ENCODE peak calls at places on chromosomes 12 and 14, in six cellular contexts. C, Q, B, J, H and X are unnamed samples.

GRCh38 chr14:60327447-60328331 is 78.7 kb downstream of the PPM1A start:
- DNase-seq in H (no peak), J (peak), Q (no peak), C (peak), B (no peak), X (peak)

GRCh38 chr12:106249411-106250135 is 1.8 kb upstream of the CKAP4 start:
- DNase-seq in J (peak), B (no peak), H (no peak), Q (no peak), C (peak), X (peak)

GRCh38 chr14:51554953-51555352 is 96.8 kb upstream of the FRMD6 start:
- DNase-seq in J (no peak), C (no peak), B (no peak), Q (no peak), H (no peak), X (no peak)

GRCh38 chr14:90592655-90593054 is 195.8 kb downstream of the CALM1 start:
- DNase-seq in Q (no peak), H (no peak), C (no peak), B (no peak), J (no peak), X (no peak)

GRCh38 chr12:68042212-68042699 is 53.0 kb downstream of the IFNG-AS1 start:
- DNase-seq in H (peak), Q (no peak), J (no peak), B (no peak), C (peak), X (no peak)

GRCh38 chr12:27680638-27681037 is 15.6 kb upstream of the REP15 start:
- DNase-seq in C (no peak), B (no peak), H (no peak), J (no peak), Q (no peak), X (no peak)

GRCh38 chr14:102776761-102777710 is at the start of gene TRAF3:
- DNase-seq in H (no peak), Q (peak), J (peak), C (no peak), B (no peak), X (peak)

GRCh38 chr14:53542692-53543091 is 389.6 kb upstream of the DDHD1 start:
- DNase-seq in B (no peak), H (peak), J (no peak), C (no peak), Q (no peak), X (no peak)

GRCh38 chr14:104433401-104434213 is 146.0 kb upstream of the C14orf180 start:
- DNase-seq in C (no peak), H (no peak), J (no peak), Q (no peak), B (no peak), X (peak)

GRCh38 chr14:28666961-28667360 is 99.6 kb upstream of the FOXG1 start:
- DNase-seq in H (no peak), C (no peak), J (no peak), Q (no peak), B (no peak), X (no peak)

GRCh38 chr12:19988457-19988856 is 379.9 kb upstream of the PDE3A start:
- DNase-seq in Q (no peak), C (no peak), B (no peak), H (no peak), J (no peak), X (no peak)

GRCh38 chr12:124487065-124487833 is 80.2 kb downstream of the NCOR2 start:
- DNase-seq in H (no peak), J (no peak), C (no peak), B (no peak), Q (peak), X (no peak)

GRCh38 chr12:2387051-2387834 is 334.5 kb downstream of the CACNA1C start:
- DNase-seq in Q (no peak), H (no peak), J (no peak), B (no peak), C (no peak), X (peak)

GRCh38 chr12:68259318-68259940 is 6.0 kb upstream of the IL22 start:
- DNase-seq in Q (no peak), B (no peak), C (peak), J (no peak), H (no peak), X (no peak)

GRCh38 chr12:28950049-28950448 is 199.0 kb upstream of the FAR2 start:
- DNase-seq in H (no peak), C (no peak), B (no peak), Q (no peak), J (no peak), X (no peak)

GRCh38 chr12:65524666-65525065 is 246.2 kb downstream of the MSRB3 start:
- DNase-seq in H (no peak), J (no peak), C (no peak), B (no peak), Q (no peak), X (no peak)

GRCh38 chr12:101608301-101609133 is 13.7 kb downstream of the MYBPC1 start:
- DNase-seq in Q (no peak), H (peak), B (no peak), J (no peak), C (no peak), X (no peak)

GRCh38 chr14:41699506-41699905 is 92.8 kb downstream of the LRFN5 start:
- DNase-seq in C (no peak), J (no peak), B (no peak), Q (no peak), H (no peak), X (no peak)

GRCh38 chr12:132525833-132526455 is 36.0 kb downstream of the FBRSL1 start:
- DNase-seq in H (no peak), Q (no peak), C (no peak), J (no peak), B (no peak), X (no peak)

GRCh38 chr14:99158150-99158549 is 113.8 kb downstream of the BCL11B start:
- DNase-seq in H (no peak), C (no peak), J (no peak), Q (no peak), B (no peak), X (no peak)

GRCh38 chr12:3332190-3332589 is 158.8 kb upstream of the PRMT8 start:
- DNase-seq in Q (no peak), B (no peak), H (no peak), C (no peak), J (no peak), X (no peak)

DNA sequence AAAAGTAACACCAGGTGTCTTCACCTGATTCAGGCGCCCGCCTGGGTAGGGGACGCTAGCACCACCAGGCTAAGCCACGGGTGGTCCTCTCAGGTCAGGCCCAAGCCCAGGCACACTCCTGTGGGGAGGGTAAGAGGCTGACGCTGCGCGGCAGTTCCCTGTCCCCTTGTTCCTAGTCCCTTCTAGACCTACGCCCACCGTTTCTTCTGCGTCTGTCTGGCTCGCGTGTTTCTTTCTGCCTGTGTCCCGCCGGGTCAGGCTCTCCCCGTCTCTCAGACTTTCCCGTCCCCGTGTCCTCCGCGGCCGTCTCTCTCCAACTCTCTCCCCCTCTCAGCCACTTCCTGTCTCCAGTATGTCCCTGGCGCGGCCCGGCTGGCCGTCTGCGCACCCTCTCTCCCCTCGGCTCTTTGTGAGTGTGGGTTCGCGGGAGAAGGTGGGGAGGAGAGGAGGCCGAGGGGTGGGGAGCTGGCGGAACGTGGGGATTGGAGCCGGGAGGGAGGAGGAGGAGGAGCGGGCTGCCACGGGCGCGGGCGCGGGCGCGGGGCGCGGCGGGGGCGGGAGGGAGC is 3.1 kb upstream of the TNS2 start:
- DNase-seq in H (peak), Q (peak), J (no peak), B (no peak), C (no peak), X (peak)
- TF ChIP-seq POLR2A in H (no peak), Q (peak), J (no peak), B (no peak), C (no peak), X (no peak)

DNA sequence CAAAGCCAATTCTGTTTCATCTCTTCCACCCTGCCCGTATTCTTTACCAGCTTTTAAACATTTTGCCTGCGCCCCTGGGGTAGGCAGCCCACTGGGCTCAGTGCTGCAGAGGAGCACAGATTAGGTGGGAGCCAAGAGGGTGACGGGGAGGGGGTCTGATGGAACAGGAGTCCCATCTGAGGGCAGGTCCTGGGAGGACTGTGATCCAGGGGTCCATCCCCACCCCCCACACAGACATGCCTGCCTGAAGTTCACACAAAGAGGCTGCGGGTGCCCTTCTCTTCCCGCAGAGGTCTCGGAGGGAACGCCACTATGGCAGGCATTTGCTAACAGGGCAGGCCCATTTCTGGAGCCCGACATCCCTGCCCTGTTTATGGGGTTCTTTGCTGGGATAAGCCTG is 12.7 kb downstream of the VASH1 start:
- DNase-seq in H (no peak), J (no peak), Q (no peak), B (no peak), C (no peak), X (no peak)
- TF ChIP-seq POLR2AphosphoS5 in H (no peak), J (no peak), Q (no peak), B (no peak), C (no peak), X (no peak)

GRCh38 chr12:53383258-53383657 is 3.3 kb downstream of the SP1 start:
- DNase-seq in J (no peak), Q (no peak), H (no peak), B (no peak), C (no peak), X (no peak)

GRCh38 chr12:53380104-53380796 is at the start of gene SP1:
- DNase-seq in Q (peak), J (peak), B (peak), H (peak), C (peak), X (peak)

GRCh38 chr12:53379389-53380103 is 430 bp upstream of the SP1 start:
- DNase-seq in C (peak), J (peak), B (peak), H (peak), Q (peak), X (peak)

GRCh38 chr12:53380797-53381738 is 1.1 kb downstream of the SP1 start:
- DNase-seq in H (no peak), B (no peak), J (no peak), Q (no peak), C (no peak), X (no peak)

DNA sequence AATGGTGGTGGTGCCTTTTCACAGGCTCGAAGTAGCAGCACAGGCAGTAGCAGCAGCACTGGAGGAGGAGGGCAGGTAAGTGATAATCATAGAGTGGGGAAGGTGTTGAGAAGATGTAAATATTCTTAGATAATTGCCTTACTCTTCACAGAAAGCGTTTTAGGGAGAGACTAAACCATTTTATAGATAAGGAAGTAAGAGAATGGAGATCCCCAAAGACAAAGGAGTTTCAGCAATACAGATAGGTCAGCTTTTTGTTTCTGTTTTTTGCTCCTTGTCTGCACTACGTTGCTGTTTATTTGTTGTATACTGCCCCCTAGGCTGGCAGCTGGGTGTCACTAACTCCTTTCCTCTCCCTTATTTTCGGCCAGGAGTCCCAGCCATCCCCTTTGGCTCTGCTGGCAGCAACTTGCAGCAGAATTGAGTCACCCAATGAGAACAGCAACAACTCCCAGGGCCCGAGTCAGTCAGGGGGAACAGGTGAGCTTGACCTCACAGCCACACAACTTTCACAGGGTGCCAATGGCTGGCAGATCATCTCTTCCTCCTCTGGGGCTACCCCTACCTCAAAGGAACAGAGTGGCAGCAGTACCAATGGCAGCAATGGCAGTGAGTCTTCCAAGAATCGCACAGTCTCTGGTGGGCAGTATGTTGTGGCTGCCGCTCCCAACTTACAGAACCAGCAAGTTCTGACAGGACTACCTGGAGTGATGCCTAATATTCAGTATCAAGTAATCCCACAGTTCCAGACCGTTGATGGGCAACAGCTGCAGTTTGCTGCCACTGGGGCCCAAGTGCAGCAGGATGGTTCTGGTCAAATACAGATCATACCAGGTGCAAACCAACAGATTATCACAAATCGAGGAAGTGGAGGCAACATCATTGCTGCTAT is 2.0 kb downstream of the SP1 start:
- DNase-seq in H (peak), C (peak), B (no peak), Q (peak), J (no peak), X (no peak)
- TF ChIP-seq TAF1 in H (no peak), C (no peak), B (no peak), Q (no peak), J (no peak), X (no peak)

DNA sequence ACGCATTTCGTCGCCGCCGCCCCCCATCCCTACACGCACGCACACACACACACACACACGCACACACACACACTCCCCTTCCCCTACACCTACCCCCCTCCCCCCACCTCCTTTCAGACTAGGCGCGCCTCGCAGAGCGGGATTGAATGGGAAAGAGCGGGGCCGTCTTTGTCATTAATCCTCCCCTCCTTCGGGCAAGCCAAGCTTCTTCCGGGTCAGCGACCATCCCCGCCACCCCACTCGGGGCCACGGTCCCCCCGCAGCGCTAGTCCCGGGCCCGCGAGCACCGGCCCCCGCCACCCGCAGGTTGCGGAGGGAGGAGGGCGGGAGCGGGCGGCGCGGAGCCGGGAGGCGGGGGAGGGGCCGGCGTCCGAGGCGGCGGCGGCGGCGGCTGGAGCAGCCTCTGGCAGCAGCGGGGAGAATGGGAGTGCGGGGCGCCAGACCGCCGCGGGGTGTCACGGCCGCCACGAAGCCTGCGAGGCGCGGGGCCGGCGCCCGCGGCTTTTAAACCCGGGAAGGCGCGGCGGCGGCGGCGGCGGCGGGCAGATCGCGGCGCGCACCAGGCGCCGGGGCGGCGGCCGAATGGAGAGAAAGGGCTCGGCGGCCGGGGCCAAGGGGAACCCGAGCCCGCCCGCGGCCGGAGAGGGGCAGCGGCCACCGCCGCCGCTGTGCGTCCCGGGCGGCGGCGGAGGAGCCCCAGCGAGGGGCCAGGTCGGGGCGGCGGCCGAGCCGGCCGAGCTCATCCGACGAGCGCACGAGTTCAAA is at the start of gene TTC9:
- DNase-seq in J (peak), B (no peak), H (no peak), Q (peak), C (no peak), X (peak)
- TF ChIP-seq POLR2A in J (no peak), B (no peak), H (no peak), Q (no peak), C (peak), X (no peak)

DNA sequence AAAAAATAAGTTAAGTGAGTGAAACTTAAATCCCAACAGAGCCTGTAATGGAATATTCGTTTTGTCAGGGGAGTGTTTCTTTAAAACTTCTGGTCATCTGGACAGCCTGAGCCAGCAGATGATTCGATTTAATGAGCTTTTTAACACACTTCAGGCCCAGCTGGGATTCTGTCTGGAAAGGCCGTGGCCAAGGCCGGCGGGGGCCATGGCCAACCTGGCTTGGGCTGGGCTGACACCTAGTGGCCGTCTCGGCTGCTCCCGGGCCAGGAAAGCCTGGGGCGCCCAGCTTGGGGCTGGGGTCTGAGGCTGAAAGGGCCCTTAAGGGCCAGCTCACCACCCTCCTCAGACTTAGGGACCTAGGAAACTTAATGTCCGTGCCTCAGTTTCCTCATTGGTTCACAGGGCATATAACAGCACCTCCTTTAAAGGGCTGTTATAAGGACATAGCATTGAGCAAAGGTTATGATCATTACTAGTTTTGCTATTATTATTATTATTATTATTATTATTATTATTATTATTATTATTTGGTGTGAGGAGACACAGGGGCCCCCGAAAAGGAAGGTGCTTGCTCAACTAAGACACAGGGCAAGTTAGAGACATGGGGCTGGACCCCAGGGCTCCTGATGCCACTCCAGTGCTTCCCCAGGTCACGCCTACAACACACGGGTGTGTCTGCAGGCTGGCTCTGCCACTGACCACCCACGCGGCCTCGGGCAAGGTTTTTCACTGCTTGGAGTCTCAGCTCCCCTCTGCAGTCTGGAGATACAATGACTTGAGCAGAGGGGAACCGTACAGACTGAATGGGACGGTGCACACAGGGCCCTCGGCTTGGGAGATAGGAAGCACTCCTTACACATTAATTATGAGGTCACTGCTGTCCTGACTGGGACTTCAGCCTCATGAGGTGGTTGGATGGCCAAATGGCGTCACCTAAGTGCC is 84.0 kb downstream of the SYNE3 start:
- DNase-seq in Q (peak), J (no peak), B (no peak), C (no peak), H (peak), X (no peak)
- TF ChIP-seq POLR2AphosphoS5 in Q (no peak), J (no peak), B (no peak), C (no peak), H (no peak), X (no peak)

DNA sequence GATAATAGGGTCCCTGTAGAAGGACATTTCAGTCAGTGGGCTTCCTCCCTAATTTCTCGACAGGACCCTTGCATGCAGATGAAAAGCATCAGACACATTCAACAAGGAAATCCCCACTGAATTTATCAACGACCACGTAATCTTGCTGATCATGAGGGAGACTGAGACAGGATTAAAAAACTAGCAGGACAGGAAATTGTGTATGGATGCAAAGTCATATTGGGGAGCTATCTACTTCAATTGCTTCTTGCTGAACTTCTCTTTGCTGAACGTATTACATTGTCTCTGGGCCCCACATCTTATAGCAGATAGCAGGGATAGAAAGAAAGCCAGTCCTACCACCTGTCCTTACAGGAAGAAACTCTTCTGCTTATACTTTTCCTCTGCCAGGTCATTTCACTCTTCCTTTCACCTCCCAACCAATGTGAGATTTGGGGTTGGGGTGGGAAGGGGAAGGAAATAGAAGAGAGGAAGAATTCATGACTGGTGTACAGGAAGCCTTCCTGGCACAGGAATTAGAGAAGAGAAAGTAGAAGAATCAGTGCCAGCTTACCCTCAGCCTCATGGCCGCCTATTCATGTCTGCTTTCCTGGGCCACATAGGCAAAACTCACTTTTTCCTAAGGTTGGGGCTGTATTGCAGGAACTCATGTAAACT is 333.3 kb downstream of the ZFP36L1 start:
- DNase-seq in J (no peak), B (no peak), H (no peak), C (no peak), Q (no peak), X (no peak)
- TF ChIP-seq TAF1 in J (no peak), B (no peak), H (no peak), C (no peak), Q (no peak), X (no peak)